ENCODE peak calls at places on chromosomes 4 and X, in nine cellular contexts. B is HCT116, T is GM12878, F is ovary, L is Peyer's patch, K is thyroid gland, X is suprapubic skin, N is A549, J is spleen. Q is an unnamed sample.

GRCh38 chr4:53688186-53688790 is 97.0 kb upstream of the LNX1 start:
- DNase-seq in B (no peak), T (peak), F (no peak), L (no peak), K (no peak), X (no peak), N (peak), J (no peak), Q (no peak)

GRCh38 chr4:86453044-86453501 is 93.2 kb upstream of the MAPK10 start:
- DNase-seq in B (no peak), T (no peak), F (peak), L (no peak), K (peak), X (no peak), N (no peak), J (no peak), Q (peak)

GRCh38 chr4:73922317-73922716 is 53.1 kb downstream of the CXCL1 start:
- DNase-seq in B (no peak), T (no peak), F (no peak), L (no peak), K (no peak), X (no peak), N (no peak), J (no peak), Q (no peak)

GRCh38 chrX:70398899-70399298 is 24.2 kb upstream of the GDPD2 start:
- DNase-seq in B (no peak), T (no peak), F (no peak), L (no peak), K (no peak), X (no peak), N (peak), J (no peak), Q (no peak)

GRCh38 chr4:112423591-112423990 is 92.4 kb downstream of the NEUROG2 start:
- DNase-seq in B (no peak), T (no peak), F (no peak), L (no peak), K (no peak), X (no peak), N (no peak), J (no peak), Q (no peak)

GRCh38 chrX:97672138-97672537 is 788.4 kb downstream of the RPA4 start:
- DNase-seq in B (no peak), T (no peak), F (no peak), L (no peak), K (no peak), X (no peak), N (no peak), J (no peak), Q (no peak)

GRCh38 chrX:48459483-48459882 is 10.6 kb downstream of the SLC38A5 start:
- DNase-seq in B (no peak), T (no peak), F (no peak), L (no peak), K (no peak), X (no peak), N (no peak), J (no peak), Q (no peak)

GRCh38 chrX:84188320-84188834 is 378 bp upstream of the RPS6KA6 start:
- DNase-seq in B (no peak), T (no peak), F (peak), L (peak), K (peak), X (no peak), N (peak), J (no peak), Q (peak)

GRCh38 chr4:119940557-119940956 is 126.1 kb downstream of the MAD2L1 start:
- DNase-seq in B (no peak), T (no peak), F (no peak), L (no peak), K (no peak), X (no peak), N (no peak), J (no peak), Q (no peak)

GRCh38 chr4:4712800-4713528 is 146.5 kb upstream of the MSX1 start:
- DNase-seq in B (no peak), T (no peak), F (no peak), L (no peak), K (no peak), X (peak), N (no peak), J (no peak), Q (no peak)

GRCh38 chr4:74640111-74640903 is 154.0 kb downstream of the BTC start:
- DNase-seq in B (no peak), T (no peak), F (no peak), L (no peak), K (no peak), X (no peak), N (no peak), J (no peak), Q (no peak)

GRCh38 chr4:43843501-43843900 is 605.1 kb downstream of the KCTD8 start:
- DNase-seq in B (no peak), T (no peak), F (no peak), L (no peak), K (peak), X (no peak), N (no peak), J (no peak), Q (no peak)

GRCh38 chr4:66266035-66266434 is 595.7 kb upstream of the EPHA5 start:
- DNase-seq in B (no peak), T (no peak), F (no peak), L (no peak), K (no peak), X (no peak), N (no peak), J (peak), Q (no peak)

GRCh38 chr4:84966382-84967291 is at the start of gene WDFY3:
- DNase-seq in B (peak), T (no peak), F (peak), L (peak), K (peak), X (peak), N (peak), J (peak), Q (peak)

GRCh38 chr4:188941524-188942109 is 802.4 kb downstream of the TRIML1 start:
- DNase-seq in B (peak), T (no peak), F (no peak), L (no peak), K (no peak), X (no peak), N (peak), J (no peak), Q (no peak)

GRCh38 chrX:13778916-13779315 is 38.0 kb downstream of the GPM6B start:
- DNase-seq in B (no peak), T (no peak), F (no peak), L (no peak), K (no peak), X (no peak), N (no peak), J (no peak), Q (no peak)

GRCh38 chrX:143873343-143873742 is 10.5 kb upstream of the UBE2NL start:
- DNase-seq in B (no peak), T (no peak), F (no peak), L (no peak), K (no peak), X (no peak), N (no peak), J (no peak), Q (no peak)

GRCh38 chrX:24987731-24988130 is 28.0 kb downstream of the ARX start:
- DNase-seq in B (no peak), T (no peak), F (no peak), L (no peak), K (no peak), X (no peak), N (no peak), J (no peak), Q (no peak)

GRCh38 chrX:140712413-140713173 is 3.0 kb downstream of the LINC00632 start:
- DNase-seq in B (no peak), T (no peak), F (peak), L (peak), K (peak), X (peak), N (peak), J (no peak), Q (peak)

GRCh38 chrX:140821280-140821679 is 111.7 kb downstream of the LINC00632 start:
- DNase-seq in B (no peak), T (no peak), F (no peak), L (no peak), K (no peak), X (no peak), N (no peak), J (no peak), Q (no peak)

GRCh38 chr4:159390648-159391047 is 287.8 kb downstream of the RAPGEF2 start:
- DNase-seq in B (peak), T (no peak), F (no peak), L (no peak), K (no peak), X (no peak), N (peak), J (no peak), Q (no peak)

GRCh38 chr4:81919238-81919637 is 447.5 kb upstream of the RASGEF1B start:
- DNase-seq in B (peak), T (no peak), F (no peak), L (no peak), K (no peak), X (no peak), N (peak), J (no peak), Q (no peak)

GRCh38 chr4:82739292-82740190 is 59.1 kb downstream of the SCD5 start:
- DNase-seq in B (peak), T (peak), F (peak), L (peak), K (peak), X (no peak), N (peak), J (peak), Q (peak)

GRCh38 chr4:37461801-37462200 is 217.3 kb downstream of the NWD2 start:
- DNase-seq in B (no peak), T (no peak), F (no peak), L (no peak), K (no peak), X (no peak), N (no peak), J (no peak), Q (no peak)

GRCh38 chrX:68934421-68934820 is 105.6 kb downstream of the EFNB1 start:
- DNase-seq in B (no peak), T (no peak), F (no peak), L (no peak), K (no peak), X (no peak), N (no peak), J (peak), Q (no peak)

GRCh38 chrX:8140986-8141385 is 30.1 kb downstream of the VCX2 start:
- DNase-seq in B (no peak), T (no peak), F (no peak), L (no peak), K (no peak), X (no peak), N (no peak), J (no peak), Q (no peak)

GRCh38 chr4:26594371-26594770 is 10.5 kb downstream of the TBC1D19 start:
- DNase-seq in B (no peak), T (no peak), F (no peak), L (no peak), K (no peak), X (no peak), N (no peak), J (no peak), Q (no peak)

GRCh38 chr4:55291227-55291629 is 54.8 kb upstream of the SRD5A3 start:
- DNase-seq in B (no peak), T (no peak), F (no peak), L (no peak), K (no peak), X (no peak), N (no peak), J (no peak), Q (peak)

GRCh38 chr4:150583287-150584197 is 1.6 kb downstream of the MAB21L2 start:
- DNase-seq in B (no peak), T (no peak), F (no peak), L (peak), K (peak), X (no peak), N (no peak), J (peak), Q (no peak)

GRCh38 chrX:122269243-122269781 is 914.8 kb upstream of the GRIA3 start:
- DNase-seq in B (no peak), T (no peak), F (no peak), L (no peak), K (no peak), X (no peak), N (no peak), J (no peak), Q (no peak)

GRCh38 chr4:186755550-186756519 is 32.2 kb upstream of the FAT1 start:
- DNase-seq in B (no peak), T (no peak), F (no peak), L (no peak), K (no peak), X (no peak), N (peak), J (no peak), Q (no peak)

GRCh38 chrX:29225670-29226069 is 638.4 kb downstream of the IL1RAPL1 start:
- DNase-seq in B (no peak), T (no peak), F (no peak), L (no peak), K (no peak), X (no peak), N (no peak), J (no peak), Q (no peak)

GRCh38 chrX:103830848-103831247 is 1.2 kb downstream of the RAB9B start:
- DNase-seq in B (no peak), T (no peak), F (no peak), L (no peak), K (no peak), X (no peak), N (no peak), J (no peak), Q (no peak)

GRCh38 chr4:16993966-16994840 is 95.8 kb upstream of the LDB2 start:
- DNase-seq in B (no peak), T (no peak), F (no peak), L (no peak), K (no peak), X (no peak), N (no peak), J (no peak), Q (no peak)

GRCh38 chrX:40415675-40416074 is 165.1 kb upstream of the ATP6AP2 start:
- DNase-seq in B (no peak), T (no peak), F (no peak), L (no peak), K (peak), X (no peak), N (no peak), J (no peak), Q (no peak)

GRCh38 chrX:46294234-46294633 is 251.0 kb downstream of the ZNF674 start:
- DNase-seq in B (no peak), T (no peak), F (no peak), L (no peak), K (no peak), X (no peak), N (no peak), J (no peak), Q (no peak)

GRCh38 chr4:56648245-56649151 is 32.6 kb downstream of the HOPX start:
- DNase-seq in B (no peak), T (no peak), F (no peak), L (no peak), K (no peak), X (no peak), N (no peak), J (no peak), Q (no peak)

GRCh38 chr4:15428611-15429010 is 778 bp downstream of the C1QTNF7 start:
- DNase-seq in B (no peak), T (no peak), F (peak), L (no peak), K (no peak), X (no peak), N (no peak), J (no peak), Q (no peak)

GRCh38 chr4:67292649-67293048 is 252.7 kb downstream of the CENPC start:
- DNase-seq in B (no peak), T (no peak), F (no peak), L (no peak), K (no peak), X (no peak), N (no peak), J (no peak), Q (no peak)
- H3K4me3 ChIP-seq in B (no peak), T (no peak), F (no peak), L (no peak), K (no peak), X (no peak), N (no peak), J (no peak), Q (no peak)

GRCh38 chr4:143513314-143514211 is at the start of gene SMARCA5:
- DNase-seq in B (peak), T (peak), F (peak), L (peak), K (peak), X (peak), N (peak), J (peak), Q (peak)
- TF ChIP-seq CTCF in B (no peak), T (no peak), F (no peak), L (no peak), K (no peak), X (no peak), N (no peak), J (peak), Q (no peak)

GRCh38 chr4:118883861-118884260 is 4.8 kb upstream of the SYNPO2 start:
- DNase-seq in B (no peak), T (no peak), F (no peak), L (no peak), K (no peak), X (no peak), N (no peak), J (no peak), Q (no peak)

GRCh38 chr4:118894034-118894433 is 5.4 kb downstream of the SYNPO2 start:
- DNase-seq in B (no peak), T (no peak), F (no peak), L (no peak), K (no peak), X (no peak), N (no peak), J (no peak), Q (no peak)

GRCh38 chr4:118884716-118885115 is 3.9 kb upstream of the SYNPO2 start:
- DNase-seq in B (no peak), T (no peak), F (no peak), L (no peak), K (no peak), X (no peak), N (no peak), J (no peak), Q (no peak)

GRCh38 chr4:118889313-118889694 is 650 bp downstream of the SYNPO2 start:
- DNase-seq in B (no peak), T (no peak), F (no peak), L (no peak), K (no peak), X (no peak), N (no peak), J (no peak), Q (no peak)

DNA sequence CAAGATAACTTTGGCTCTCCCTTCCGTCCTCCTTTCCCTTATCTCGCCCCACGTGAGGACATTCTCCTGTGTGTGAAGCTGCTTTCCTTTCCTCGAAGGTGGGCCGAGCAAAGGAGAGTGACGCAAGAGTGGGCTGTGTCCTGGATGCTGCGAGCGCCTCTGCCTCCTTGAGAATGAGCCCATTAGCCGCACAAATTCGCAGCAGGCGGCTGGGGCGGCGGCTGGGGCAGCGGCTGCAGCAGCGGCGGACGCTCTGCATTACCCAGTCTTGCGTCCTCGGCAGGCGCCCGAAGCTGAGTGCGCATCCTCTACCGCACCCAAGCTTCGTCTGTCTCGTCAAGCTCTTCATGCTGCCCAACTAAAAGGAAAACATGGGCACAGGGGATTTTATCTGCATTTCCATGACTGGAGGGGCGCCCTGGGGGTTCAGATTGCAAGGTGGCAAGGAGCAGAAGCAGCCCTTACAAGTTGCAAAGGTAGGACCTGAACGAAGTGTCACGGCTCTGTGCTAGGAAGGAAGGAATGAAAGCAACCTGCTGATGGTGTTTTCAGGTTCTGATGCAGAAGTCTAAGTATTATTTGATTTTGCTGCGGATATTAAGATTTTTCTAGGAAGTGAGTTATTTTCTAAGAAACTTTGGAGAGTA is at the start of gene SYNPO2:
- DNase-seq in B (peak), T (no peak), F (peak), L (peak), K (peak), X (peak), N (peak), J (peak), Q (peak)
- TF ChIP-seq POLR2A in B (peak), T (no peak), F (peak), L (peak), K (no peak), X (peak), N (no peak), J (no peak), Q (peak)

DNA sequence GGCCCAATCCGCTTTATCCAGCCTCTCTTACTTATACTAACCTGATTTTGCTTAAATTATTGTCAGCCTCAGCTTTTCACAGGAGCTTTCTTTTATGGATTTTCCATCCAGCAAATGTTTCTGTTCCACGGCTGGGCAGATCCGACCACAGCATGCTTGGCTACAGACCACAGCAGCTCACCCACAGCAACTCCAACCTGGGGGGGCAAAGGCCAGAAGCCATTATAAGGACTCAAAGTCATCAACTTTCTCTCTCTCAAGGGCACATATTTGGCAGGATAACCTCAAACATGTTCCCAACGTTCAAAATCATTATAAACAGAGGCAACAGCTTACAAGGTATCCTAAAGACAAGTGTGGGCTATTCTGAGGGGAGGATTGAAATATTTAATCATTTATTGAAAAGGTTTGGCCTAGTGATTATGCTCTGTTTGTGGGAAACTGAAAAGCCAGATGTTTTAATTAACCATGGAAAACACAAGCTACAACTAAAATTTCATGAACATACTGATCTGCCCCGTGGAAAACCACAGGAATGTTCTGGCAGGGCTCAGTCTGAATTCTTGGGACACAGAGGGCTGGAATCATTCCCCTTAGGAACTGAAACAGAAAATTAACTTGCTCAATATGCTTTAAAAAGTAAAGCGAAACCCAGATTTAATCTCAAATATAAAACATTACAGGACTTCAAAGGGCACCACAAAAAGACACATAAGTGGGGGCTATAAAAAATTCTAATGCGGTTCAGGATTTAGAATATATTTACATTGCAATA is 71.2 kb downstream of the APBB2 start:
- DNase-seq in B (no peak), T (no peak), F (peak), L (no peak), K (peak), X (no peak), N (no peak), J (no peak), Q (peak)
- H3K4me3 ChIP-seq in B (no peak), T (no peak), F (peak), L (no peak), K (no peak), X (peak), N (no peak), J (no peak), Q (no peak)